ENCODE peak calls at places on chromosomes 13 and 19, in nine cellular contexts. One of them, this sample, is unnamed.

GRCh38 chr13:32153056-32153455 is 121.5 kb downstream of the FRY start:
- DNase-seq in colonic mucosa: no peak
- DNase-seq in tibial nerve: no peak
- DNase-seq in neural progenitor cell: no peak
- DNase-seq in glutamatergic neuron: no peak
- DNase-seq in heart left ventricle: no peak
- DNase-seq in cardiac fibroblast: peak
- DNase-seq in RWPE1: no peak
- DNase-seq in WTC11: no peak
- DNase-seq in this sample: peak

GRCh38 chr13:24865158-24865557 is 101.2 kb downstream of the RNF17 start:
- DNase-seq in colonic mucosa: no peak
- DNase-seq in tibial nerve: no peak
- DNase-seq in neural progenitor cell: no peak
- DNase-seq in glutamatergic neuron: no peak
- DNase-seq in heart left ventricle: no peak
- DNase-seq in cardiac fibroblast: peak
- DNase-seq in RWPE1: no peak
- DNase-seq in WTC11: no peak
- DNase-seq in this sample: peak

GRCh38 chr13:28624707-28625432 is 34.1 kb upstream of the POMP start:
- DNase-seq in colonic mucosa: no peak
- DNase-seq in tibial nerve: no peak
- DNase-seq in neural progenitor cell: no peak
- DNase-seq in glutamatergic neuron: no peak
- DNase-seq in heart left ventricle: no peak
- DNase-seq in cardiac fibroblast: no peak
- DNase-seq in RWPE1: no peak
- DNase-seq in WTC11: no peak
- DNase-seq in this sample: no peak

GRCh38 chr13:110644892-110645521 is 29.7 kb downstream of the NAXD start:
- DNase-seq in colonic mucosa: peak
- DNase-seq in tibial nerve: no peak
- DNase-seq in neural progenitor cell: peak
- DNase-seq in glutamatergic neuron: peak
- DNase-seq in heart left ventricle: peak
- DNase-seq in cardiac fibroblast: peak
- DNase-seq in RWPE1: no peak
- DNase-seq in WTC11: peak
- DNase-seq in this sample: no peak

GRCh38 chr13:94712812-94713555 is 639 bp upstream of the SOX21 start:
- DNase-seq in colonic mucosa: no peak
- DNase-seq in tibial nerve: no peak
- DNase-seq in neural progenitor cell: peak
- DNase-seq in glutamatergic neuron: peak
- DNase-seq in heart left ventricle: no peak
- DNase-seq in cardiac fibroblast: peak
- DNase-seq in RWPE1: peak
- DNase-seq in WTC11: peak
- DNase-seq in this sample: peak

GRCh38 chr19:30226464-30227070 is 145.6 kb upstream of the ZNF536 start:
- DNase-seq in colonic mucosa: no peak
- DNase-seq in tibial nerve: no peak
- DNase-seq in neural progenitor cell: peak
- DNase-seq in glutamatergic neuron: peak
- DNase-seq in heart left ventricle: no peak
- DNase-seq in cardiac fibroblast: no peak
- DNase-seq in RWPE1: no peak
- DNase-seq in WTC11: peak
- DNase-seq in this sample: no peak

GRCh38 chr19:44623080-44623479 is 9.7 kb downstream of the IGSF23 start:
- DNase-seq in colonic mucosa: no peak
- DNase-seq in tibial nerve: no peak
- DNase-seq in neural progenitor cell: no peak
- DNase-seq in glutamatergic neuron: no peak
- DNase-seq in heart left ventricle: peak
- DNase-seq in cardiac fibroblast: peak
- DNase-seq in RWPE1: no peak
- DNase-seq in WTC11: no peak
- DNase-seq in this sample: no peak

GRCh38 chr13:75307370-75307984 is 174.5 kb downstream of the TBC1D4 start:
- DNase-seq in colonic mucosa: no peak
- DNase-seq in tibial nerve: no peak
- DNase-seq in neural progenitor cell: no peak
- DNase-seq in glutamatergic neuron: no peak
- DNase-seq in heart left ventricle: no peak
- DNase-seq in cardiac fibroblast: no peak
- DNase-seq in RWPE1: no peak
- DNase-seq in WTC11: no peak
- DNase-seq in this sample: no peak

GRCh38 chr13:28558567-28558966 is 63.6 kb upstream of the FLT1 start:
- DNase-seq in colonic mucosa: no peak
- DNase-seq in tibial nerve: no peak
- DNase-seq in neural progenitor cell: no peak
- DNase-seq in glutamatergic neuron: no peak
- DNase-seq in heart left ventricle: peak
- DNase-seq in cardiac fibroblast: peak
- DNase-seq in RWPE1: no peak
- DNase-seq in WTC11: no peak
- DNase-seq in this sample: no peak

GRCh38 chr13:23268441-23268840 is 87.7 kb downstream of the SGCG start:
- DNase-seq in colonic mucosa: no peak
- DNase-seq in tibial nerve: no peak
- DNase-seq in neural progenitor cell: no peak
- DNase-seq in glutamatergic neuron: no peak
- DNase-seq in heart left ventricle: no peak
- DNase-seq in cardiac fibroblast: no peak
- DNase-seq in RWPE1: no peak
- DNase-seq in WTC11: no peak
- DNase-seq in this sample: no peak

GRCh38 chr13:76879211-76879875 is 6.9 kb downstream of the KCTD12 start:
- DNase-seq in colonic mucosa: peak
- DNase-seq in tibial nerve: peak
- DNase-seq in neural progenitor cell: no peak
- DNase-seq in glutamatergic neuron: no peak
- DNase-seq in heart left ventricle: peak
- DNase-seq in cardiac fibroblast: peak
- DNase-seq in RWPE1: peak
- DNase-seq in WTC11: no peak
- DNase-seq in this sample: peak

GRCh38 chr13:33577037-33577436 is 240.9 kb upstream of the RFC3 start:
- DNase-seq in colonic mucosa: no peak
- DNase-seq in tibial nerve: no peak
- DNase-seq in neural progenitor cell: no peak
- DNase-seq in glutamatergic neuron: no peak
- DNase-seq in heart left ventricle: no peak
- DNase-seq in cardiac fibroblast: peak
- DNase-seq in RWPE1: no peak
- DNase-seq in WTC11: no peak
- DNase-seq in this sample: no peak

GRCh38 chr13:49450105-49450819 is 6.2 kb downstream of the SETDB2 start:
- DNase-seq in colonic mucosa: no peak
- DNase-seq in tibial nerve: no peak
- DNase-seq in neural progenitor cell: no peak
- DNase-seq in glutamatergic neuron: no peak
- DNase-seq in heart left ventricle: no peak
- DNase-seq in cardiac fibroblast: no peak
- DNase-seq in RWPE1: no peak
- DNase-seq in WTC11: no peak
- DNase-seq in this sample: no peak

GRCh38 chr19:5343848-5344247 is 3.2 kb upstream of the PTPRS start:
- DNase-seq in colonic mucosa: no peak
- DNase-seq in tibial nerve: no peak
- DNase-seq in neural progenitor cell: no peak
- DNase-seq in glutamatergic neuron: no peak
- DNase-seq in heart left ventricle: no peak
- DNase-seq in cardiac fibroblast: peak
- DNase-seq in RWPE1: no peak
- DNase-seq in WTC11: no peak
- DNase-seq in this sample: peak

GRCh38 chr13:61954092-61954491 is 538.4 kb upstream of the PCDH20 start:
- DNase-seq in colonic mucosa: no peak
- DNase-seq in tibial nerve: no peak
- DNase-seq in neural progenitor cell: peak
- DNase-seq in glutamatergic neuron: no peak
- DNase-seq in heart left ventricle: no peak
- DNase-seq in cardiac fibroblast: peak
- DNase-seq in RWPE1: peak
- DNase-seq in WTC11: no peak
- DNase-seq in this sample: peak
- TF ChIP-seq CTCF in colonic mucosa: no peak
- TF ChIP-seq CTCF in tibial nerve: no peak
- TF ChIP-seq CTCF in neural progenitor cell: peak
- TF ChIP-seq CTCF in glutamatergic neuron: no peak
- TF ChIP-seq CTCF in heart left ventricle: peak
- TF ChIP-seq CTCF in cardiac fibroblast: no peak
- TF ChIP-seq CTCF in RWPE1: peak
- TF ChIP-seq CTCF in WTC11: no peak
- TF ChIP-seq CTCF in this sample: peak

DNA sequence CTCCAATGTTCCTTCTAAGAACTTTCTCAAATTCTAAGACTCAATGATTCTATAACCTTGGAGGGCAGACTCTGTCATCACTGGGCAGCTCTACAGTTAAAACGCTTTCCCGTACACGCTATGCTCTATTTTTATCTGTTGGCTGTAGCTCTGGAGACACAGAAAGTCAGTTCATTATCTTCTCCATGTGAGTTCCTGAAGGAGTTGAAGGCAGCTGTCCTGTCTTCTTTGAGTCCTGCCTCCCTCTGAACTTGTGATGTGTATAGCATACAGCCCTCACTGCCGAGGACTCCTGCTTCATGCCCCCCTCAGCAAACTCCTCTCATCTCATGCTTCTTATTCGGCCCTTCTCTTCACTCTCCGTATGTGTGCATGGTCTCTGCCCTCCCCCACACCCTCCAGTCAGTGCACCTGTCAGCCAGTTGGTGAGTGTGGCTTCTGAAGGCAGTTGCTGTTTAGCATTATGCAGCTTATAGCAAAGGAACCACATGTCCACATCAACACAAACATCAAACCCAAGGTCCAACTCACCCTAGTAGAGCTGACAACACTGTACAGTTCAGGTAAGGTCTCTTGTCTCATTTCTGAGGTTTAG is 504.9 kb downstream of the DIAPH3 start:
- DNase-seq in colonic mucosa: no peak
- DNase-seq in tibial nerve: no peak
- DNase-seq in neural progenitor cell: no peak
- DNase-seq in glutamatergic neuron: no peak
- DNase-seq in heart left ventricle: no peak
- DNase-seq in cardiac fibroblast: no peak
- DNase-seq in RWPE1: no peak
- DNase-seq in WTC11: no peak
- DNase-seq in this sample: no peak
- TF ChIP-seq CTCF in colonic mucosa: no peak
- TF ChIP-seq CTCF in tibial nerve: no peak
- TF ChIP-seq CTCF in neural progenitor cell: no peak
- TF ChIP-seq CTCF in glutamatergic neuron: no peak
- TF ChIP-seq CTCF in heart left ventricle: no peak
- TF ChIP-seq CTCF in cardiac fibroblast: no peak
- TF ChIP-seq CTCF in RWPE1: no peak
- TF ChIP-seq CTCF in WTC11: no peak
- TF ChIP-seq CTCF in this sample: no peak

GRCh38 chr13:99982021-99982740 is 597 bp downstream of the ZIC2 start:
- DNase-seq in colonic mucosa: no peak
- DNase-seq in tibial nerve: no peak
- DNase-seq in neural progenitor cell: peak
- DNase-seq in glutamatergic neuron: peak
- DNase-seq in heart left ventricle: no peak
- DNase-seq in cardiac fibroblast: no peak
- DNase-seq in RWPE1: no peak
- DNase-seq in WTC11: no peak
- DNase-seq in this sample: peak

GRCh38 chr13:99979453-99980200 is 2.0 kb upstream of the ZIC2 start:
- DNase-seq in colonic mucosa: peak
- DNase-seq in tibial nerve: no peak
- DNase-seq in neural progenitor cell: peak
- DNase-seq in glutamatergic neuron: peak
- DNase-seq in heart left ventricle: no peak
- DNase-seq in cardiac fibroblast: no peak
- DNase-seq in RWPE1: no peak
- DNase-seq in WTC11: peak
- DNase-seq in this sample: no peak

GRCh38 chr13:99981115-99982020 is at the start of gene ZIC2:
- DNase-seq in colonic mucosa: no peak
- DNase-seq in tibial nerve: no peak
- DNase-seq in neural progenitor cell: peak
- DNase-seq in glutamatergic neuron: peak
- DNase-seq in heart left ventricle: no peak
- DNase-seq in cardiac fibroblast: no peak
- DNase-seq in RWPE1: no peak
- DNase-seq in WTC11: peak
- DNase-seq in this sample: peak

GRCh38 chr13:99978781-99979452 is 2.7 kb upstream of the ZIC2 start:
- DNase-seq in colonic mucosa: peak
- DNase-seq in tibial nerve: no peak
- DNase-seq in neural progenitor cell: peak
- DNase-seq in glutamatergic neuron: peak
- DNase-seq in heart left ventricle: no peak
- DNase-seq in cardiac fibroblast: no peak
- DNase-seq in RWPE1: no peak
- DNase-seq in WTC11: peak
- DNase-seq in this sample: no peak

GRCh38 chr13:99980201-99981114 is 1.1 kb upstream of the ZIC2 start:
- DNase-seq in colonic mucosa: peak
- DNase-seq in tibial nerve: no peak
- DNase-seq in neural progenitor cell: peak
- DNase-seq in glutamatergic neuron: peak
- DNase-seq in heart left ventricle: no peak
- DNase-seq in cardiac fibroblast: peak
- DNase-seq in RWPE1: peak
- DNase-seq in WTC11: peak
- DNase-seq in this sample: peak
- TF ChIP-seq CTCF in colonic mucosa: no peak
- TF ChIP-seq CTCF in tibial nerve: no peak
- TF ChIP-seq CTCF in neural progenitor cell: peak
- TF ChIP-seq CTCF in glutamatergic neuron: no peak
- TF ChIP-seq CTCF in heart left ventricle: no peak
- TF ChIP-seq CTCF in cardiac fibroblast: no peak
- TF ChIP-seq CTCF in RWPE1: no peak
- TF ChIP-seq CTCF in WTC11: no peak
- TF ChIP-seq CTCF in this sample: no peak

DNA sequence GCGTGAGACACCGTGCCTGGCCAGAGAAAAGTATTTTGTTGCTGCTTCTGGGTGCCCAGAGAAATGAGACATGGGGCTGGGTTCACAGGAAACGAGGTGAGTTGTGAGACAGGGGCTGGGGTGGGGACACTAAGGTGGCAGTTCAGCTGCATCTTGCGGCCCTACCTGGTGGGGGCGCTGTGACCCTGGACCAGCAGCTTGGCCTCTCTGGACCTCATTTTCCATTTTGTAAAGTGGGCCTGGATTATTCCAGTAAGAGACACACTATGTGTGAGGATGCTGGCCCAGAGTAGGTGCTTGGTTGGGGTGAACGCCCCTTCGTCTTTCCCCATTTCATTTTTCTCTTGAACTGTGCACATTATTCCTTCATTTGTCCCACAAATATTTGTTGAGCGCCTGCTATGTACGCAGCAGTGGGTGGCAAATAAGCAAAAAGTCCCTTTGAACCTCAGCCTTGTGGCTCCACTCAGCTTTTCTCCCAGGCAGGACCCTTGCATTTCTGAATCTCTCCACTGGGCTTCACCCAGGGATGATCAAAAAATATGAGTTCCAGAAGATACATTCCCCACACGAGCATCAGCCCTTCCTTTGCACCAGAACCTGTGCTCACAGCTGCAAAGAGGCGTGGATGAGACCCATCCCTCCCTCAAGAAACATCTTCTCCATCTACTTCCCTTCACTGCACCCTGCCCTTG is 26.6 kb upstream of the OR10H1 start:
- DNase-seq in colonic mucosa: no peak
- DNase-seq in tibial nerve: no peak
- DNase-seq in neural progenitor cell: no peak
- DNase-seq in glutamatergic neuron: no peak
- DNase-seq in heart left ventricle: no peak
- DNase-seq in cardiac fibroblast: no peak
- DNase-seq in RWPE1: no peak
- DNase-seq in WTC11: peak
- DNase-seq in this sample: no peak
- TF ChIP-seq CTCF in colonic mucosa: no peak
- TF ChIP-seq CTCF in tibial nerve: no peak
- TF ChIP-seq CTCF in neural progenitor cell: no peak
- TF ChIP-seq CTCF in glutamatergic neuron: peak
- TF ChIP-seq CTCF in heart left ventricle: no peak
- TF ChIP-seq CTCF in cardiac fibroblast: no peak
- TF ChIP-seq CTCF in RWPE1: no peak
- TF ChIP-seq CTCF in WTC11: peak
- TF ChIP-seq CTCF in this sample: no peak